ENCODE peak calls at places on chromosome 7, in four cellular contexts. One of them, this sample, is unnamed.

GRCh38 chr7:73842248-73842895 is at the start of gene METTL27:
- DNase-seq in ACHN: peak
- DNase-seq in GM12891: peak
- DNase-seq in choroid plexus epithelial cell: peak
- DNase-seq in this sample: peak

GRCh38 chr7:134589491-134589941 is 40.6 kb downstream of the AKR1B15 start:
- DNase-seq in ACHN: peak
- DNase-seq in GM12891: no peak
- DNase-seq in choroid plexus epithelial cell: no peak
- DNase-seq in this sample: no peak

GRCh38 chr7:107387573-107388219 is 82.2 kb upstream of the GPR22 start:
- DNase-seq in ACHN: no peak
- DNase-seq in GM12891: no peak
- DNase-seq in choroid plexus epithelial cell: peak
- DNase-seq in this sample: no peak

GRCh38 chr7:132998763-132999162 is 83.1 kb downstream of the CHCHD3 start:
- DNase-seq in ACHN: peak
- DNase-seq in GM12891: no peak
- DNase-seq in choroid plexus epithelial cell: peak
- DNase-seq in this sample: no peak

GRCh38 chr7:24981544-24981951 is 1.6 kb upstream of the OSBPL3 start:
- DNase-seq in ACHN: peak
- DNase-seq in GM12891: no peak
- DNase-seq in choroid plexus epithelial cell: peak
- DNase-seq in this sample: no peak

GRCh38 chr7:73431041-73431835 is 2.3 kb upstream of the FZD9 start:
- DNase-seq in ACHN: no peak
- DNase-seq in GM12891: no peak
- DNase-seq in choroid plexus epithelial cell: no peak
- DNase-seq in this sample: no peak

GRCh38 chr7:19619122-19619521 is 89.7 kb downstream of the POLR1F start:
- DNase-seq in ACHN: no peak
- DNase-seq in GM12891: no peak
- DNase-seq in choroid plexus epithelial cell: peak
- DNase-seq in this sample: no peak

GRCh38 chr7:44533301-44534055 is 7.7 kb downstream of the NPC1L1 start:
- DNase-seq in ACHN: no peak
- DNase-seq in GM12891: no peak
- DNase-seq in choroid plexus epithelial cell: peak
- DNase-seq in this sample: no peak

GRCh38 chr7:301291-302053 is 11.5 kb downstream of the FOXL3 start:
- DNase-seq in ACHN: no peak
- DNase-seq in GM12891: no peak
- DNase-seq in choroid plexus epithelial cell: no peak
- DNase-seq in this sample: no peak

GRCh38 chr7:28520074-28521015 is 108.0 kb downstream of the CREB5 start:
- DNase-seq in ACHN: no peak
- DNase-seq in GM12891: no peak
- DNase-seq in choroid plexus epithelial cell: no peak
- DNase-seq in this sample: no peak

GRCh38 chr7:23467281-23467680 is 3.0 kb downstream of the IGF2BP3 start:
- DNase-seq in ACHN: no peak
- DNase-seq in GM12891: no peak
- DNase-seq in choroid plexus epithelial cell: peak
- DNase-seq in this sample: no peak

GRCh38 chr7:55591282-55591931 is 19.1 kb upstream of the VOPP1 start:
- DNase-seq in ACHN: no peak
- DNase-seq in GM12891: no peak
- DNase-seq in choroid plexus epithelial cell: no peak
- DNase-seq in this sample: no peak

GRCh38 chr7:140734096-140734495 is 37.6 kb downstream of the NDUFB2 start:
- DNase-seq in ACHN: no peak
- DNase-seq in GM12891: no peak
- DNase-seq in choroid plexus epithelial cell: no peak
- DNase-seq in this sample: no peak

GRCh38 chr7:116261904-116262303 is 51.6 kb downstream of the TES start:
- DNase-seq in ACHN: no peak
- DNase-seq in GM12891: no peak
- DNase-seq in choroid plexus epithelial cell: no peak
- DNase-seq in this sample: no peak

GRCh38 chr7:132234751-132235150 is 341.5 kb downstream of the PLXNA4 start:
- DNase-seq in ACHN: no peak
- DNase-seq in GM12891: no peak
- DNase-seq in choroid plexus epithelial cell: no peak
- DNase-seq in this sample: no peak

This sample was measured in osteocyte.